ENCODE peak calls at places on chromosome 19, in four cellular contexts. O is K562, P is kidney epithelial cell, L is ascending aorta. K is an unnamed sample.

GRCh38 chr19:10625762-10626138 is 397 bp downstream of the SLC44A2 start:
- DNase-seq in P (no peak), O (no peak), L (no peak), K (no peak)

GRCh38 chr19:35353635-35354034 is 4.6 kb upstream of the FFAR3 start:
- DNase-seq in L (no peak), P (no peak), O (no peak), K (no peak)

GRCh38 chr19:18436651-18437478 is 1.1 kb downstream of the ISYNA1 start:
- DNase-seq in O (peak; percentile 83), P (no peak), L (peak; percentile 89), K (peak; percentile 94)

GRCh38 chr19:679418-680286 is 3.5 kb downstream of the FSTL3 start:
- DNase-seq in L (peak; percentile 88), P (no peak), O (peak; percentile 69), K (peak; percentile 61)

GRCh38 chr19:13461536-13461935 is 44.7 kb downstream of the CACNA1A start:
- DNase-seq in P (no peak), L (no peak), O (no peak), K (no peak)

GRCh38 chr19:58395979-58396627 is 647 bp downstream of the RNF225 start:
- DNase-seq in L (no peak), P (no peak), O (peak; percentile 16), K (no peak)

GRCh38 chr19:13165091-13165997 is 15.1 kb downstream of the IER2 start:
- DNase-seq in P (no peak), O (no peak), L (no peak), K (no peak)

GRCh38 chr19:19602713-19603320 is 15.7 kb downstream of the PBX4 start:
- DNase-seq in P (no peak), O (no peak), L (no peak), K (no peak)

GRCh38 chr19:13430790-13431582 is 75.3 kb downstream of the CACNA1A start:
- DNase-seq in P (no peak), L (no peak), O (peak; percentile 60), K (peak; percentile 49)

GRCh38 chr19:6066661-6067646 is 43.3 kb downstream of the RFX2 start:
- DNase-seq in O (peak; percentile 58), L (peak; percentile 98), P (peak; percentile 96), K (peak; percentile 85)

GRCh38 chr19:51094696-51095279 is 12.1 kb upstream of the KLK14 start:
- DNase-seq in P (no peak), L (no peak), O (peak; percentile 87), K (peak; percentile 80)

GRCh38 chr19:15418112-15418587 is 638 bp downstream of the AKAP8L start:
- DNase-seq in O (no peak), L (no peak), P (no peak), K (no peak)

GRCh38 chr19:35596366-35596999 is 10.5 kb downstream of the PMIS2 start:
- DNase-seq in O (peak; percentile 39), L (no peak), P (no peak), K (no peak)

GRCh38 chr19:14114854-14115253 is 2.7 kb downstream of the PRKACA start:
- DNase-seq in L (no peak), O (peak; percentile 41), P (no peak), K (peak; percentile 36)

GRCh38 chr19:17282488-17283256 is 971 bp downstream of the ANKLE1 start:
- DNase-seq in L (peak; percentile 87), O (peak; percentile 85), P (peak; percentile 45), K (peak; percentile 93)

GRCh38 chr19:14113762-14114414 is 3.7 kb downstream of the PRKACA start:
- DNase-seq in L (no peak), P (no peak), O (peak; percentile 77), K (no peak)

GRCh38 chr19:56245062-56245740 is 27.3 kb upstream of the EDDM13 start:
- DNase-seq in L (no peak), P (no peak), O (no peak), K (no peak)

GRCh38 chr19:21496876-21497275 is 8.5 kb upstream of the ZNF429 start:
- DNase-seq in O (no peak), L (no peak), P (no peak), K (no peak)

GRCh38 chr19:38946229-38947010 is 15.7 kb downstream of the MRPS12 start:
- DNase-seq in P (no peak), O (no peak), L (no peak), K (no peak)

GRCh38 chr19:13181747-13182388 is 31.7 kb downstream of the IER2 start:
- DNase-seq in P (no peak), L (peak; percentile 75), O (no peak), K (no peak)

GRCh38 chr19:39208175-39208795 is 4.2 kb upstream of the SYCN start:
- DNase-seq in O (no peak), L (no peak), P (no peak), K (no peak)

GRCh38 chr19:58218899-58219298 is 9.8 kb upstream of the ZNF544 start:
- DNase-seq in L (no peak), O (no peak), P (no peak), K (no peak)

GRCh38 chr19:35395762-35396199 is 24.9 kb downstream of the GPR42 start:
- DNase-seq in O (no peak), P (no peak), L (no peak), K (no peak)

GRCh38 chr19:30227071-30227621 is 145.0 kb upstream of the ZNF536 start:
- DNase-seq in L (no peak), O (no peak), P (no peak), K (no peak)

GRCh38 chr19:294819-295686 is 3.9 kb upstream of the PLPP2 start:
- DNase-seq in L (no peak), O (peak; percentile 79), P (no peak), K (peak; percentile 75)

GRCh38 chr19:47020992-47021496 is 1.4 kb downstream of the NPAS1 start:
- DNase-seq in L (no peak), P (no peak), O (peak; percentile 70), K (peak; percentile 48)

GRCh38 chr19:55443045-55443823 is at the start of gene SHISA7:
- DNase-seq in O (peak; percentile 51), L (no peak), P (no peak), K (no peak)

GRCh38 chr19:38224014-38224862 is at the start of gene DPF1:
- DNase-seq in P (no peak), L (no peak), O (peak; percentile 96), K (peak; percentile 91)

GRCh38 chr19:17860331-17860992 is 752 bp downstream of the RPL18A start:
- DNase-seq in L (no peak), O (peak; percentile 49), P (no peak), K (no peak)

DNA sequence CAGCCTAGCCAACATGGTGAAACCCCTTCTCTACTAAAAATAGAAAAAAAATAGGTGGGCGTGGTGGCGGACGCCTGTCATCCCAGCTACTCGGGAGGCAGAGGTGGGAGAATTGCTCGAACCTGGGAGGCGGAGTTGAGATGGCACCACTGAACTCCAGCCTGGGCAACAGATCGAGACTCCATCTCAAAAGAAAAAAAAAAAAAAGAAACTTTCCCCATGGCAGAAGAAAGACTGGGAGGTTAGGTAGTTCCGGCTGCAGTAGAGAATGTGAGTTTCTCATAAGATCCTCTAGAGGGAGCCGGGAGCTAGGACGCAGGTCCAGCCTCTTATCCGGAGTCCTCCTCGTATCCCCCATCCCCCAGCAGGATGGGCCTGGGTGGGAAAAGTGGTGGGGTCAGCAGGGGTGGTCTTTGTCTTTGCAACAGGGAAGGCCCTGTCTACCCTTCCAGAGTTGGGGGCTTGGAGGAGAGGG is 13.2 kb upstream of the CREB3L3 start:
- DNase-seq in L (no peak), P (peak; percentile 19), O (peak; percentile 78), K (peak; percentile 50)
- TF ChIP-seq CTCF in L (peak; percentile 64), P (peak; percentile 74), O (peak; percentile 84), K (peak; percentile 57)

GRCh38 chr19:54162884-54163283 is 3.4 kb upstream of the LENG1 start:
- DNase-seq in L (no peak), O (no peak), P (no peak), K (no peak)
- TF ChIP-seq CTCF in L (no peak), O (no peak), P (no peak), K (no peak)

GRCh38 chr19:49685845-49686332 is 3.5 kb upstream of the ADM5 start:
- DNase-seq in P (no peak), L (no peak), O (no peak), K (no peak)

GRCh38 chr19:49687150-49687549 is 2.2 kb upstream of the ADM5 start:
- DNase-seq in P (no peak), O (no peak), L (no peak), K (no peak)

GRCh38 chr19:49684983-49685553 is 4.3 kb upstream of the ADM5 start:
- DNase-seq in O (no peak), L (no peak), P (no peak), K (no peak)

GRCh38 chr19:49687566-49688316 is 1.7 kb upstream of the ADM5 start:
- DNase-seq in O (no peak), L (no peak), P (no peak), K (peak; percentile 40)

GRCh38 chr19:49686503-49687088 is 2.8 kb upstream of the ADM5 start:
- DNase-seq in O (no peak), P (no peak), L (no peak), K (no peak)
- TF ChIP-seq CTCF in O (no peak), P (no peak), L (no peak), K (no peak)

DNA sequence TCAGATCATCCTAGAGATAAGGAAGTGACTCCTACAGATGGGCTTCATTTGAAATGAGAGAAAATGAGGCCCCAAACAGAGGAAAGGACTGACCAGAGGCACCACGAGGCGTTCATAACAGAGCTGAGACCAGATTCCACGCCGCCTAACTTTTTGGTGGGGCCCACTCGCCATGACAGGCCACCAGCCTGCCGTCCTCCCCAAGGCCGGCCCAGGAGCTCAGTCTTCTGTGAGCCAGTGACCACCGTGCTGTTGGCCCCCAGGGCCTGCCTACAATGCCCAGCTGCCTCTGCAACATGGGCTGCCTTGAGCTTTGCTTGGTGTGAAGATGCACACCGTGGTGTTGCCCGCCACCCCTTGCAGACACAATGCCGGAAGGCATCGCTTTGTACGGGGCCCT is 40.5 kb downstream of the TSHZ3 start:
- DNase-seq in P (no peak), L (peak; percentile 37), O (no peak), K (no peak)
- TF ChIP-seq CTCF in P (no peak), L (no peak), O (no peak), K (no peak)

DNA sequence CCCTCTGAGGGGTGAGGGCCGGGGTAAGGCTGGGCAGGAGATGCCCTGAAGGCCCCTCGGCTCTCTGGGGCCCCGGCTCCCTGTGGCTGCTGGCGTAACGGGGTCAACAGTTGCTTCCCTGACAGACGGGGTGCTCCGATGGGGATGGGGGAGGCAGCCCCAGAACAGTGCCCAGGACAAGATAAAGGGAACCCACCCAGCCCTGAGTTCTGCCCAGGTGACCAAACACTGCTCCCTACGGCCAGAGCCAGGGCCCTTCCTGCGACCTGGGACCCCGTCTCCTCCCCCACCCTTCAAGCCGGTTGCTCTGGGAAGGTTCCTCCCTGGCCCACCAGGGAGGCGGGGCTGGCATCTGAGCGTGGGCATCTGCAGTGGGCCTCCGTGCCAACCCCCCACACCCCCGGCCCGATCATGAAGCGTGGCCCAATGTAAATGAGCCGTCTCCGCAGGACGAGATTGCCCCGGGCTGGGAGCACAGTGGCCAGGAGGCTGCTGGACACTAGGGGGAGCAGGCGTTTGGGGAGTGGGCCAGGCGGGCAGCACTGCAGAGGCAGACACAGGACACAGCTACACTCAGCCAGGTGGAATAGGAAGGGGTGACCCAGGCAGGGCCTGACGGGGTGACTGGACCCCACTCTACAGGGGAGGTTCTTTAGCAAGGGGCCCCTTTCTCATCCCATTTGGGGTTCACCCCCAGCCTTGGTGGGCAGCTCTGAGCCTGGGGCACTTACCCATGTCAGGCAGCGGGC is 1.1 kb upstream of the NKPD1 start:
- DNase-seq in P (no peak), O (peak; percentile 49), L (no peak), K (peak; percentile 78)
- TF ChIP-seq CTCF in P (peak; percentile 89), O (peak; percentile 81), L (no peak), K (peak; percentile 72)